ENCODE peak calls at places on chromosomes 5 and 9, in four cellular contexts. One of them, this sample, is unnamed.

GRCh38 chr5:1010641-1011046 is 2.0 kb downstream of the NKD2 start:
- DNase-seq in hepatocyte: no peak
- DNase-seq in kidney: peak
- DNase-seq in heart left ventricle: peak
- DNase-seq in this sample: no peak

GRCh38 chr9:86034863-86035734 is 64.3 kb downstream of the GOLM1 start:
- DNase-seq in hepatocyte: peak
- DNase-seq in kidney: no peak
- DNase-seq in heart left ventricle: no peak
- DNase-seq in this sample: no peak

GRCh38 chr9:38227061-38227540 is 158.1 kb upstream of the SHB start:
- DNase-seq in hepatocyte: peak
- DNase-seq in kidney: peak
- DNase-seq in heart left ventricle: peak
- DNase-seq in this sample: peak

GRCh38 chr9:123929177-123929869 is 603 bp downstream of the DENND1A start:
- DNase-seq in hepatocyte: peak
- DNase-seq in kidney: no peak
- DNase-seq in heart left ventricle: peak
- DNase-seq in this sample: no peak

GRCh38 chr9:93387791-93388190 is 63.7 kb upstream of the FAM120A start:
- DNase-seq in hepatocyte: no peak
- DNase-seq in kidney: no peak
- DNase-seq in heart left ventricle: no peak
- DNase-seq in this sample: no peak

GRCh38 chr9:124621371-124622328 is 114.5 kb upstream of the NR5A1 start:
- DNase-seq in hepatocyte: no peak
- DNase-seq in kidney: no peak
- DNase-seq in heart left ventricle: no peak
- DNase-seq in this sample: peak

GRCh38 chr9:116327702-116328440 is 174.3 kb downstream of the PAPPA start:
- DNase-seq in hepatocyte: no peak
- DNase-seq in kidney: no peak
- DNase-seq in heart left ventricle: no peak
- DNase-seq in this sample: no peak

GRCh38 chr5:169911448-169912212 is 68.7 kb downstream of the INSYN2B start:
- DNase-seq in hepatocyte: no peak
- DNase-seq in kidney: no peak
- DNase-seq in heart left ventricle: no peak
- DNase-seq in this sample: no peak

GRCh38 chr5:59115345-59115744 is 532.5 kb downstream of the RAB3C start:
- DNase-seq in hepatocyte: no peak
- DNase-seq in kidney: no peak
- DNase-seq in heart left ventricle: no peak
- DNase-seq in this sample: no peak

GRCh38 chr5:180645609-180646204 is 3.7 kb downstream of the FLT4 start:
- DNase-seq in hepatocyte: no peak
- DNase-seq in kidney: no peak
- DNase-seq in heart left ventricle: no peak
- DNase-seq in this sample: no peak

GRCh38 chr9:109590945-109591344 is 92.8 kb upstream of the PTPN3 start:
- DNase-seq in hepatocyte: no peak
- DNase-seq in kidney: no peak
- DNase-seq in heart left ventricle: peak
- DNase-seq in this sample: no peak

GRCh38 chr5:136058031-136058971 is 29.5 kb downstream of the TGFBI start:
- DNase-seq in hepatocyte: peak
- DNase-seq in kidney: no peak
- DNase-seq in heart left ventricle: peak
- DNase-seq in this sample: no peak

GRCh38 chr9:123382659-123383511 is 26.9 kb downstream of the CRB2 start:
- DNase-seq in hepatocyte: no peak
- DNase-seq in kidney: no peak
- DNase-seq in heart left ventricle: no peak
- DNase-seq in this sample: no peak

GRCh38 chr9:75906531-75906930 is 16.1 kb downstream of the PCSK5 start:
- DNase-seq in hepatocyte: no peak
- DNase-seq in kidney: no peak
- DNase-seq in heart left ventricle: no peak
- DNase-seq in this sample: no peak

GRCh38 chr9:123338710-123339665 is 17.0 kb upstream of the CRB2 start:
- DNase-seq in hepatocyte: no peak
- DNase-seq in kidney: no peak
- DNase-seq in heart left ventricle: peak
- DNase-seq in this sample: no peak

GRCh38 chr9:14158911-14159310 is 155.0 kb downstream of the NFIB start:
- DNase-seq in hepatocyte: no peak
- DNase-seq in kidney: no peak
- DNase-seq in heart left ventricle: no peak
- DNase-seq in this sample: no peak

GRCh38 chr5:122078116-122078865 is at the start of gene LOX:
- DNase-seq in hepatocyte: peak
- DNase-seq in kidney: peak
- DNase-seq in heart left ventricle: peak
- DNase-seq in this sample: no peak

GRCh38 chr5:60410427-60410826 is 289.5 kb downstream of the DEPDC1B start:
- DNase-seq in hepatocyte: no peak
- DNase-seq in kidney: no peak
- DNase-seq in heart left ventricle: no peak
- DNase-seq in this sample: no peak

GRCh38 chr5:169044982-169045381 is 256.0 kb downstream of the SLIT3 start:
- DNase-seq in hepatocyte: no peak
- DNase-seq in kidney: no peak
- DNase-seq in heart left ventricle: no peak
- DNase-seq in this sample: no peak

GRCh38 chr5:138955013-138955660 is 80.0 kb upstream of the LRRTM2 start:
- DNase-seq in hepatocyte: no peak
- DNase-seq in kidney: peak
- DNase-seq in heart left ventricle: peak
- DNase-seq in this sample: no peak

GRCh38 chr5:138952962-138953361 is 77.8 kb upstream of the LRRTM2 start:
- DNase-seq in hepatocyte: no peak
- DNase-seq in kidney: no peak
- DNase-seq in heart left ventricle: no peak
- DNase-seq in this sample: no peak

GRCh38 chr5:138951986-138952735 is 77.0 kb upstream of the LRRTM2 start:
- DNase-seq in hepatocyte: no peak
- DNase-seq in kidney: no peak
- DNase-seq in heart left ventricle: no peak
- DNase-seq in this sample: no peak

GRCh38 chr5:138954257-138955012 is 79.3 kb upstream of the LRRTM2 start:
- DNase-seq in hepatocyte: no peak
- DNase-seq in kidney: peak
- DNase-seq in heart left ventricle: no peak
- DNase-seq in this sample: no peak

GRCh38 chr5:138953370-138954256 is 78.5 kb upstream of the LRRTM2 start:
- DNase-seq in hepatocyte: peak
- DNase-seq in kidney: peak
- DNase-seq in heart left ventricle: peak
- DNase-seq in this sample: no peak
- H3K4me3 ChIP-seq in hepatocyte: no peak
- H3K4me3 ChIP-seq in kidney: no peak
- H3K4me3 ChIP-seq in heart left ventricle: no peak
- H3K4me3 ChIP-seq in this sample: no peak

GRCh38 chr9:78620764-78621163 is 323.8 kb downstream of the PSAT1 start:
- DNase-seq in hepatocyte: no peak
- DNase-seq in kidney: no peak
- DNase-seq in heart left ventricle: no peak
- DNase-seq in this sample: no peak

GRCh38 chr9:78620303-78620702 is 323.4 kb downstream of the PSAT1 start:
- DNase-seq in hepatocyte: no peak
- DNase-seq in kidney: no peak
- DNase-seq in heart left ventricle: no peak
- DNase-seq in this sample: no peak

GRCh38 chr9:78614892-78615291 is 318.0 kb downstream of the PSAT1 start:
- DNase-seq in hepatocyte: no peak
- DNase-seq in kidney: no peak
- DNase-seq in heart left ventricle: no peak
- DNase-seq in this sample: no peak

GRCh38 chr9:78622131-78622530 is 325.2 kb downstream of the PSAT1 start:
- DNase-seq in hepatocyte: no peak
- DNase-seq in kidney: no peak
- DNase-seq in heart left ventricle: no peak
- DNase-seq in this sample: no peak

GRCh38 chr9:78618735-78619134 is 321.8 kb downstream of the PSAT1 start:
- DNase-seq in hepatocyte: no peak
- DNase-seq in kidney: no peak
- DNase-seq in heart left ventricle: no peak
- DNase-seq in this sample: no peak
- TF ChIP-seq CTCF in hepatocyte: no peak
- TF ChIP-seq CTCF in kidney: no peak
- TF ChIP-seq CTCF in heart left ventricle: no peak
- TF ChIP-seq CTCF in this sample: peak

DNA sequence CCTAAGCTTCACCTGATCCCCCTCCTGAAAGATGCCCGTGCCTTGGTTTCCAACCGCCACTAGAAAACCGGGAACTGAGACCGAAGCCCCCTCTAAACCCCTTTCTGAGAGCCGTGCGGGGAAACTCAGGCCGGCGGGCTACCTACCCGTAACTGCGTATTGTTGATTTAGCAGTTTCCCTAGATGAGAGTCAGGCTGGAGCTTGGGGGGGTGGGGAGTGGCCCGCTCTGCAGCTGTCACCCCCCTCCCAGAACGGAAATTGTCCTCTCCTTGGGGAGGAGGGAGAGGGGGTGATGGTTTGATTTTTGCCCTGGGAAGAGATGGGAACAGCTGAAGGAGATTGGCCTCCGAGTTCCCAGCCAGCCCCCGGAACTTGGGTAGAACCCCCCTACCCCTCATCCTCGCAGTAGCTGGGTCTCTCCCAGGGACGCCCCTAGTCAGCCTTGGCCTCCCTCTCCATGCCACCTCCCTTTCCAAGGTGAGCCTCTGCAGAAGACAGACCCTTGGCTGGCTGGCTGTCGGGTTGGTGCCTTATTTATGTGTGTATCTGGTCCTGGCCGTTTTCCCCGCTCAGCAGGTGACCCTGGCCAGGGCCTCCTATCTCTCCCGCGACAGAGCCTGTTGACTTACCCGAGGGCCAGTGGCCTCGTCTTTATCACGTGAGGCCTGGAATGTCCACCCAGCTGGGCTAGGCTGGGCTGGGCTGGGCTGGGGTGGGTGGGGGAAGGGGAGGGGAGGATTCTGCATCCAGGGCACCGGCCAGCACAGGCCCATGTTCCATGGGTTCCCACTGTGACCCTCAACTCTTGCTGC is 2.7 kb downstream of the CXXC5 start:
- DNase-seq in hepatocyte: peak
- DNase-seq in kidney: peak
- DNase-seq in heart left ventricle: peak
- DNase-seq in this sample: no peak
- H3K4me3 ChIP-seq in hepatocyte: peak
- H3K4me3 ChIP-seq in kidney: peak
- H3K4me3 ChIP-seq in heart left ventricle: peak
- H3K4me3 ChIP-seq in this sample: peak

GRCh38 chr5:4230905-4231561 is 635.4 kb downstream of the IRX1 start:
- DNase-seq in hepatocyte: no peak
- DNase-seq in kidney: no peak
- DNase-seq in heart left ventricle: no peak
- DNase-seq in this sample: no peak
- TF ChIP-seq CTCF in hepatocyte: no peak
- TF ChIP-seq CTCF in kidney: no peak
- TF ChIP-seq CTCF in heart left ventricle: no peak
- TF ChIP-seq CTCF in this sample: no peak

GRCh38 chr5:107542428-107542827 is 128.3 kb downstream of the EFNA5 start:
- DNase-seq in hepatocyte: peak
- DNase-seq in kidney: peak
- DNase-seq in heart left ventricle: peak
- DNase-seq in this sample: peak
- H3K4me3 ChIP-seq in hepatocyte: no peak
- H3K4me3 ChIP-seq in kidney: no peak
- H3K4me3 ChIP-seq in heart left ventricle: no peak
- H3K4me3 ChIP-seq in this sample: peak

DNA sequence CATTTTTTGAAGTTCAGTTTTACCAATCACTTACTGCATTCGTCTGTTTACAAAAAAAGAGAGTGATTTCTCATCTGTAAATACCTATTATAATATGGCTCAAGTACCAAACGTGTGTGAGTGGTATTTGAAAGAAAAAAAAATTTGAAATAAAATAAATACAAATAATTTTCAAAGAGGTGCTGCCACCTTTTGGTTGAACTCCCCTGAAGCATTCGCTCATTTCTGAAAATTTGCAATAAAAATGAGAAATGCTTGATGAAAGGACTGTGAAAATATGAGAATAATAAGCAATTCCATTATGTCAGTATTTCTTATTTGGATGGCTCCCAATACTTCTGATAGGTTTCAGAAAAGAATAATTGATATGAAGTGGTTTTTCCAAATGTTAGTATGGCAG is 409.9 kb downstream of the CTNND2 start:
- DNase-seq in hepatocyte: no peak
- DNase-seq in kidney: no peak
- DNase-seq in heart left ventricle: no peak
- DNase-seq in this sample: no peak
- TF ChIP-seq CTCF in hepatocyte: peak
- TF ChIP-seq CTCF in kidney: peak
- TF ChIP-seq CTCF in heart left ventricle: peak
- TF ChIP-seq CTCF in this sample: peak

GRCh38 chr5:154157483-154158378 is 32.8 kb upstream of the GALNT10 start:
- DNase-seq in hepatocyte: no peak
- DNase-seq in kidney: no peak
- DNase-seq in heart left ventricle: no peak
- DNase-seq in this sample: no peak
- H3K4me3 ChIP-seq in hepatocyte: no peak
- H3K4me3 ChIP-seq in kidney: no peak
- H3K4me3 ChIP-seq in heart left ventricle: no peak
- H3K4me3 ChIP-seq in this sample: no peak

This sample was measured in epithelial cell of proximal tubule.